ENCODE peak calls at places on chromosomes 4 and X, in four cellular contexts. One of them, this sample, is unnamed.

GRCh38 chrX:56813318-56813837 is 84.3 kb downstream of the NBDY start:
- DNase-seq in hepatocyte: no peak
- DNase-seq in pancreas: peak; percentile 9
- DNase-seq in coronary artery: peak; percentile 75
- DNase-seq in this sample: no peak

GRCh38 chr4:119209077-119209476 is 3.4 kb upstream of the USP53 start:
- DNase-seq in hepatocyte: peak; percentile 55
- DNase-seq in pancreas: no peak
- DNase-seq in coronary artery: no peak
- DNase-seq in this sample: peak; percentile 5

GRCh38 chrX:69162466-69162865 is 2.8 kb downstream of the PJA1 start:
- DNase-seq in hepatocyte: no peak
- DNase-seq in pancreas: no peak
- DNase-seq in coronary artery: no peak
- DNase-seq in this sample: no peak

GRCh38 chrX:149860445-149860844 is 20.5 kb upstream of the MAGEA8 start:
- DNase-seq in hepatocyte: no peak
- DNase-seq in pancreas: no peak
- DNase-seq in coronary artery: no peak
- DNase-seq in this sample: no peak

GRCh38 chrX:29826651-29827206 is 388.6 kb upstream of the MAGEB2 start:
- DNase-seq in hepatocyte: no peak
- DNase-seq in pancreas: no peak
- DNase-seq in coronary artery: no peak
- DNase-seq in this sample: no peak

GRCh38 chrX:7093305-7093704 is 54.2 kb upstream of the STS start:
- DNase-seq in hepatocyte: no peak
- DNase-seq in pancreas: no peak
- DNase-seq in coronary artery: no peak
- DNase-seq in this sample: no peak

GRCh38 chr4:86757468-86757867 is 91.7 kb downstream of the SLC10A6 start:
- DNase-seq in hepatocyte: no peak
- DNase-seq in pancreas: no peak
- DNase-seq in coronary artery: no peak
- DNase-seq in this sample: no peak

GRCh38 chrX:119406739-119407138 is 7.6 kb downstream of the SLC25A43 start:
- DNase-seq in hepatocyte: no peak
- DNase-seq in pancreas: no peak
- DNase-seq in coronary artery: no peak
- DNase-seq in this sample: no peak

GRCh38 chr4:184376923-184377322 is 97.4 kb downstream of the IRF2 start:
- DNase-seq in hepatocyte: no peak
- DNase-seq in pancreas: no peak
- DNase-seq in coronary artery: no peak
- DNase-seq in this sample: no peak

GRCh38 chrX:26442340-26442739 is 226.4 kb downstream of the MAGEB5 start:
- DNase-seq in hepatocyte: peak; percentile 52
- DNase-seq in pancreas: peak; percentile 14
- DNase-seq in coronary artery: no peak
- DNase-seq in this sample: no peak

GRCh38 chr4:128294464-128294863 is 6.9 kb upstream of the PGRMC2 start:
- DNase-seq in hepatocyte: no peak
- DNase-seq in pancreas: no peak
- DNase-seq in coronary artery: no peak
- DNase-seq in this sample: peak; percentile 24

GRCh38 chr4:8199594-8200301 is 658 bp downstream of the SH3TC1 start:
- DNase-seq in hepatocyte: peak; percentile 50
- DNase-seq in pancreas: peak; percentile 51
- DNase-seq in coronary artery: no peak
- DNase-seq in this sample: no peak

GRCh38 chrX:103552236-103552635 is 32.9 kb upstream of the RAB40A start:
- DNase-seq in hepatocyte: no peak
- DNase-seq in pancreas: no peak
- DNase-seq in coronary artery: no peak
- DNase-seq in this sample: peak; percentile 60

GRCh38 chrX:39736219-39737211 is 361.2 kb downstream of the BCOR start:
- DNase-seq in hepatocyte: no peak
- DNase-seq in pancreas: peak; percentile 89
- DNase-seq in coronary artery: peak; percentile 96
- DNase-seq in this sample: no peak

GRCh38 chrX:1398431-1399340 is 6.8 kb upstream of the SLC25A6 start:
- DNase-seq in hepatocyte: no peak
- DNase-seq in pancreas: no peak
- DNase-seq in coronary artery: no peak
- DNase-seq in this sample: no peak

GRCh38 chr4:14254252-14254651 is 626.7 kb upstream of the BOD1L1 start:
- DNase-seq in hepatocyte: peak; percentile 39
- DNase-seq in pancreas: peak; percentile 60
- DNase-seq in coronary artery: no peak
- DNase-seq in this sample: peak; percentile 29

GRCh38 chr4:187387709-187388108 is 607.9 kb upstream of the ZFP42 start:
- DNase-seq in hepatocyte: peak; percentile 46
- DNase-seq in pancreas: no peak
- DNase-seq in coronary artery: no peak
- DNase-seq in this sample: no peak

GRCh38 chrX:145292208-145292607 is 44.9 kb downstream of the SPANXN1 start:
- DNase-seq in hepatocyte: no peak
- DNase-seq in pancreas: no peak
- DNase-seq in coronary artery: no peak
- DNase-seq in this sample: no peak

GRCh38 chr4:54063737-54064316 is 578 bp downstream of the CHIC2 start:
- DNase-seq in hepatocyte: peak; percentile 28
- DNase-seq in pancreas: peak; percentile 27
- DNase-seq in coronary artery: peak; percentile 79
- DNase-seq in this sample: peak; percentile 28

GRCh38 chr4:80173387-80173786 is 23.9 kb upstream of the PRDM8 start:
- DNase-seq in hepatocyte: no peak
- DNase-seq in pancreas: no peak
- DNase-seq in coronary artery: no peak
- DNase-seq in this sample: peak; percentile 27

GRCh38 chrX:4320436-4320947 is 607.0 kb upstream of the PRKX start:
- DNase-seq in hepatocyte: no peak
- DNase-seq in pancreas: no peak
- DNase-seq in coronary artery: no peak
- DNase-seq in this sample: no peak

GRCh38 chr4:128571747-128572146 is 237.8 kb upstream of the JADE1 start:
- DNase-seq in hepatocyte: peak; percentile 56
- DNase-seq in pancreas: peak; percentile 72
- DNase-seq in coronary artery: no peak
- DNase-seq in this sample: peak; percentile 85

GRCh38 chrX:110477593-110478228 is 119.1 kb downstream of the RTL9 start:
- DNase-seq in hepatocyte: no peak
- DNase-seq in pancreas: no peak
- DNase-seq in coronary artery: no peak
- DNase-seq in this sample: no peak

GRCh38 chrX:37958493-37959211 is 47.7 kb upstream of the SYTL5 start:
- DNase-seq in hepatocyte: peak; percentile 24
- DNase-seq in pancreas: no peak
- DNase-seq in coronary artery: no peak
- DNase-seq in this sample: no peak

GRCh38 chr4:112521123-112522116 is 5.4 kb upstream of the NEUROG2 start:
- DNase-seq in hepatocyte: no peak
- DNase-seq in pancreas: no peak
- DNase-seq in coronary artery: no peak
- DNase-seq in this sample: no peak

GRCh38 chr4:127479031-127479622 is 153.6 kb upstream of the INTU start:
- DNase-seq in hepatocyte: peak; percentile 68
- DNase-seq in pancreas: no peak
- DNase-seq in coronary artery: no peak
- DNase-seq in this sample: peak; percentile 10

GRCh38 chrX:72018277-72019112 is 107.8 kb downstream of the NHSL2 start:
- DNase-seq in hepatocyte: peak; percentile 92
- DNase-seq in pancreas: peak; percentile 89
- DNase-seq in coronary artery: peak; percentile 89
- DNase-seq in this sample: peak; percentile 73

GRCh38 chrX:53089224-53089842 is 4.6 kb upstream of the KANTR start:
- DNase-seq in hepatocyte: peak; percentile 68
- DNase-seq in pancreas: peak; percentile 58
- DNase-seq in coronary artery: no peak
- DNase-seq in this sample: peak; percentile 56

GRCh38 chr4:154626793-154627484 is 14.5 kb upstream of the FGG start:
- DNase-seq in hepatocyte: peak; percentile 88
- DNase-seq in pancreas: peak; percentile 69
- DNase-seq in coronary artery: no peak
- DNase-seq in this sample: peak; percentile 44

GRCh38 chrX:109880629-109881028 is 122.3 kb upstream of the TMEM164 start:
- DNase-seq in hepatocyte: no peak
- DNase-seq in pancreas: no peak
- DNase-seq in coronary artery: no peak
- DNase-seq in this sample: no peak

GRCh38 chr4:123877561-123877960 is 481.0 kb downstream of the SPRY1 start:
- DNase-seq in hepatocyte: no peak
- DNase-seq in pancreas: no peak
- DNase-seq in coronary artery: no peak
- DNase-seq in this sample: no peak

GRCh38 chr4:3267576-3268394 is 18.8 kb downstream of the MSANTD1 start:
- DNase-seq in hepatocyte: peak; percentile 6
- DNase-seq in pancreas: peak; percentile 8
- DNase-seq in coronary artery: peak; percentile 24
- DNase-seq in this sample: no peak
- H3K4me3 ChIP-seq in hepatocyte: no peak overlapping the region
- H3K4me3 ChIP-seq in pancreas: no peak overlapping the region
- H3K4me3 ChIP-seq in coronary artery: no peak overlapping the region
- H3K4me3 ChIP-seq in this sample: no peak overlapping the region

DNA sequence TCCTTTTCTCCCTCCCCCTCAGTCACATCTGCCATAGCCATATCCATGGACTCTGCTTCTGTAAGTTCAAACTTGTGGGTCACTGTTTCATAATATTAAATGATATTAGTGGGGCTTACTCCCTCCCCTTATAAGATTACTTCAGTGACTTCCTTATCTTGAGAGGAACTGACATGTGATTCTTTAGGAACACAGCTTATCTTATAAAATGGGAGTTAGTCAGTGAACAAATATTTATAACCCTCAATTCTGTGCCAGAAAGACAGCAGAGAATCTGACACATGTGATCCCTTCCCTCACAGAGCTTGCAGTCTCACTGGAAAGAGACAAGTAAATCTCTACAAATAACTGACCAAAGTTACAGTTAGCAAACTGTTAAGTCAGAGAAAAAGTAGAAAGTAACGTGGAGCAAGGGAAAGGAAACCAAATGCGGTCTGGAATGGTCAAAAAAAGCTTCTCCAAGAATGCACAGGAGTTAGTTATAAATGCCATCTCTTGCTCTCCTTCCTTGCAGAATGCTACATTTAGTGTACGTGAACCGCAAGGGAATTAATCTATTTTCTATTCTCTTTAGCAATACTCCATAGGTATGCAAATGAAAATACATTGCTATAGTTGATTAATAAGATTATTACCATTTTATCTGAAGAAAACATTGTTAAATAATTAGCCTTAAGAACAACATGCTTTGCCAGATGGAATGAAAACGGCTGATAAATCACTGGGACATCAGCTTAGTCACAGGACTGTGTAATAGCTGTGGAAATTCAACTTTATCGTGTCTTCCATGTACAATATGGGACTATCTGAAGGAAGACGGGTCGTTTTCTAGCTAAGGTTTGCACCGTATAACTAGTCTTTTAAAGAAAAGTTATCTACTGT is 29.0 kb downstream of the SGMS2 start:
- DNase-seq in hepatocyte: peak; percentile 48
- DNase-seq in pancreas: no peak
- DNase-seq in coronary artery: no peak
- DNase-seq in this sample: peak; percentile 87
- H3K27ac ChIP-seq in hepatocyte: peak overlapping the region; percentile 67
- H3K27ac ChIP-seq in pancreas: no peak overlapping the region
- H3K27ac ChIP-seq in coronary artery: peak overlapping the region; percentile 20
- H3K27ac ChIP-seq in this sample: no peak overlapping the region

GRCh38 chrX:153726286-153727107 is 1.8 kb downstream of the ABCD1 start:
- DNase-seq in hepatocyte: peak; percentile 63
- DNase-seq in pancreas: peak; percentile 56
- DNase-seq in coronary artery: peak; percentile 80
- DNase-seq in this sample: peak; percentile 71
- H3K4me3 ChIP-seq in hepatocyte: no peak overlapping the region
- H3K4me3 ChIP-seq in pancreas: peak overlapping the region; percentile 56
- H3K4me3 ChIP-seq in coronary artery: peak overlapping the region; percentile 86
- H3K4me3 ChIP-seq in this sample: no peak overlapping the region

GRCh38 chr4:79147251-79147650 is 178.6 kb downstream of the NAA11 start:
- DNase-seq in hepatocyte: no peak
- DNase-seq in pancreas: no peak
- DNase-seq in coronary artery: no peak
- DNase-seq in this sample: no peak

GRCh38 chr4:79150820-79151416 is 174.9 kb downstream of the NAA11 start:
- DNase-seq in hepatocyte: no peak
- DNase-seq in pancreas: no peak
- DNase-seq in coronary artery: no peak
- DNase-seq in this sample: no peak

GRCh38 chr4:79148369-79148768 is 177.5 kb downstream of the NAA11 start:
- DNase-seq in hepatocyte: no peak
- DNase-seq in pancreas: no peak
- DNase-seq in coronary artery: no peak
- DNase-seq in this sample: no peak
- H3K27ac ChIP-seq in hepatocyte: no peak overlapping the region
- H3K27ac ChIP-seq in pancreas: no peak overlapping the region
- H3K27ac ChIP-seq in coronary artery: no peak overlapping the region
- H3K27ac ChIP-seq in this sample: no peak overlapping the region

DNA sequence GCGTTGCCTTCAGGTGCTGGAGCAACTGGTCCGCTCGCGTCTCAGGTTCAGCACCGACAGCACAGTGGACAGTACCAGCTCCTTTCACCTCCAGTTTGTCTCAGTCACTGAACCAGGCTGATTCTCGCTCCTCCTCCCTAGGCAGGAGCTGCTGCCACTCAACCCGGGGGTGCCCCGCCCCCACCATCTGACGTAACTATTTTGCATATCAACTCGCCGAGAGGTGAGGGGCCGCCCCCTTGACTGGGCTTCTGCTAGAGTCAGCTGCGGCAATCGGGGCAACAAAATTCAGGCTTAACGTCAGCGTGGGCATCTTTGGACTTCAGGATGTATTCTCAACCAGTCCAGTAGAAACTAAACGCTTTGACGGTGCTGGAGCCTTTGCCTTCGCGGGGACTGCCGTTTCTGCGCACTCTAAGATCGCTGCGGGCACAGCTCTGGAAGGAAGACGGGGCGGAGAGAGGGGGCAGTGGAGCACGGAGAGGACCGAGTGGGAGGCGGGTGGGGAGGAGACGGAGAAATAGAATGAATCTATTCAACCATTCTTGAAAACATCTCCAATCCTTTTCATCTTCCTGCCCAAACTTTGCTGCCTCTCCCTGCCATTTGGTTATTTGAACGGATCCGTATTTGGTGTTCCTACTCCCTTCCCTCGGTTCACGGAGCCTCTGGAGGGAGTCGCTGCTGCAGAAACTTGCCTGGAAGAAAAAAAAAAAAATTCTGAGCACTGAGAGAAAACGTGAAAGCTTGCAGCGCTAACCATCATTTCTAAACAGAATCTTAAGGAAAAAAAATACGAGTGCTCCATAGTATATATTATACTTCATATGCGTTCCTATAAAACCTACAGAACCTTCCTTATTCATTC is at the start of gene FSTL5:
- DNase-seq in hepatocyte: peak; percentile 89
- DNase-seq in pancreas: peak; percentile 69
- DNase-seq in coronary artery: no peak
- DNase-seq in this sample: peak; percentile 12
- H3K4me3 ChIP-seq in hepatocyte: peak within 1 kb of the TSS; percentile 56
- H3K4me3 ChIP-seq in pancreas: peak within 1 kb of the TSS; percentile 46
- H3K4me3 ChIP-seq in coronary artery: peak within 1 kb of the TSS; percentile 64
- H3K4me3 ChIP-seq in this sample: no peak within 1 kb of the TSS